ENCODE peak calls at places on chromosomes 11 and 22, in six cellular contexts. One of them, this sample, is unnamed.

GRCh38 chr22:24391836-24392217 is 35.6 kb upstream of the ADORA2A start:
- DNase-seq in MCF 10A: no peak
- DNase-seq in stimulated activated CD4-positive, alpha-beta T cell treated with anti-CD3 and anti-CD28 coated beads, Interleukin-1b, Interleukin-23, amount 100 ng/mL, for 24 hours: no peak
- DNase-seq in mesenchymal stem cell: peak
- DNase-seq in fibroblast of lung: peak
- DNase-seq in sciatic nerve: no peak
- DNase-seq in this sample: peak

GRCh38 chr22:38104084-38104483 is 6.4 kb downstream of the BAIAP2L2 start:
- DNase-seq in MCF 10A: peak
- DNase-seq in stimulated activated CD4-positive, alpha-beta T cell treated with anti-CD3 and anti-CD28 coated beads, Interleukin-1b, Interleukin-23, amount 100 ng/mL, for 24 hours: no peak
- DNase-seq in mesenchymal stem cell: peak
- DNase-seq in sciatic nerve: no peak
- DNase-seq in fibroblast of lung: no peak
- DNase-seq in this sample: no peak

GRCh38 chr11:61961570-61962212 is 5.7 kb downstream of the FTH1 start:
- DNase-seq in MCF 10A: peak
- DNase-seq in stimulated activated CD4-positive, alpha-beta T cell treated with anti-CD3 and anti-CD28 coated beads, Interleukin-1b, Interleukin-23, amount 100 ng/mL, for 24 hours: no peak
- DNase-seq in sciatic nerve: peak
- DNase-seq in fibroblast of lung: no peak
- DNase-seq in mesenchymal stem cell: peak
- DNase-seq in this sample: no peak

GRCh38 chr22:29877620-29878019 is 5.4 kb upstream of the MTMR3 start:
- DNase-seq in mesenchymal stem cell: no peak
- DNase-seq in stimulated activated CD4-positive, alpha-beta T cell treated with anti-CD3 and anti-CD28 coated beads, Interleukin-1b, Interleukin-23, amount 100 ng/mL, for 24 hours: no peak
- DNase-seq in fibroblast of lung: peak
- DNase-seq in sciatic nerve: no peak
- DNase-seq in MCF 10A: no peak
- DNase-seq in this sample: no peak

GRCh38 chr11:2590131-2590950 is 109.5 kb downstream of the KCNQ1OT1 start:
- DNase-seq in stimulated activated CD4-positive, alpha-beta T cell treated with anti-CD3 and anti-CD28 coated beads, Interleukin-1b, Interleukin-23, amount 100 ng/mL, for 24 hours: no peak
- DNase-seq in MCF 10A: no peak
- DNase-seq in mesenchymal stem cell: no peak
- DNase-seq in sciatic nerve: peak
- DNase-seq in fibroblast of lung: no peak
- DNase-seq in this sample: no peak

GRCh38 chr11:72673943-72674828 is at the start of gene PDE2A:
- DNase-seq in mesenchymal stem cell: no peak
- DNase-seq in sciatic nerve: no peak
- DNase-seq in stimulated activated CD4-positive, alpha-beta T cell treated with anti-CD3 and anti-CD28 coated beads, Interleukin-1b, Interleukin-23, amount 100 ng/mL, for 24 hours: no peak
- DNase-seq in MCF 10A: no peak
- DNase-seq in fibroblast of lung: no peak
- DNase-seq in this sample: no peak

GRCh38 chr11:67376873-67377808 is 3.7 kb upstream of the CLCF1 start:
- DNase-seq in fibroblast of lung: no peak
- DNase-seq in sciatic nerve: no peak
- DNase-seq in mesenchymal stem cell: no peak
- DNase-seq in MCF 10A: no peak
- DNase-seq in stimulated activated CD4-positive, alpha-beta T cell treated with anti-CD3 and anti-CD28 coated beads, Interleukin-1b, Interleukin-23, amount 100 ng/mL, for 24 hours: no peak
- DNase-seq in this sample: no peak

GRCh38 chr11:62104816-62105610 is 18.8 kb upstream of the INCENP start:
- DNase-seq in MCF 10A: no peak
- DNase-seq in mesenchymal stem cell: peak
- DNase-seq in stimulated activated CD4-positive, alpha-beta T cell treated with anti-CD3 and anti-CD28 coated beads, Interleukin-1b, Interleukin-23, amount 100 ng/mL, for 24 hours: no peak
- DNase-seq in sciatic nerve: no peak
- DNase-seq in fibroblast of lung: peak
- DNase-seq in this sample: peak

GRCh38 chr11:73268671-73269271 is 3.4 kb upstream of the P2RY6 start:
- DNase-seq in mesenchymal stem cell: no peak
- DNase-seq in sciatic nerve: peak
- DNase-seq in stimulated activated CD4-positive, alpha-beta T cell treated with anti-CD3 and anti-CD28 coated beads, Interleukin-1b, Interleukin-23, amount 100 ng/mL, for 24 hours: no peak
- DNase-seq in MCF 10A: no peak
- DNase-seq in fibroblast of lung: no peak
- DNase-seq in this sample: no peak

GRCh38 chr11:14448229-14448628 is 51.4 kb downstream of the COPB1 start:
- DNase-seq in mesenchymal stem cell: no peak
- DNase-seq in sciatic nerve: no peak
- DNase-seq in fibroblast of lung: no peak
- DNase-seq in stimulated activated CD4-positive, alpha-beta T cell treated with anti-CD3 and anti-CD28 coated beads, Interleukin-1b, Interleukin-23, amount 100 ng/mL, for 24 hours: no peak
- DNase-seq in MCF 10A: no peak
- DNase-seq in this sample: no peak

GRCh38 chr11:134276396-134277175 is 407 bp downstream of the GLB1L3 start:
- DNase-seq in mesenchymal stem cell: no peak
- DNase-seq in MCF 10A: no peak
- DNase-seq in stimulated activated CD4-positive, alpha-beta T cell treated with anti-CD3 and anti-CD28 coated beads, Interleukin-1b, Interleukin-23, amount 100 ng/mL, for 24 hours: no peak
- DNase-seq in sciatic nerve: peak
- DNase-seq in fibroblast of lung: no peak
- DNase-seq in this sample: no peak

GRCh38 chr11:45163956-45164575 is 17.6 kb downstream of the PRDM11 start:
- DNase-seq in sciatic nerve: no peak
- DNase-seq in mesenchymal stem cell: no peak
- DNase-seq in stimulated activated CD4-positive, alpha-beta T cell treated with anti-CD3 and anti-CD28 coated beads, Interleukin-1b, Interleukin-23, amount 100 ng/mL, for 24 hours: no peak
- DNase-seq in fibroblast of lung: peak
- DNase-seq in MCF 10A: peak
- DNase-seq in this sample: peak

GRCh38 chr11:112619106-112619505 is 342.1 kb upstream of the NCAM1 start:
- DNase-seq in fibroblast of lung: no peak
- DNase-seq in MCF 10A: no peak
- DNase-seq in mesenchymal stem cell: no peak
- DNase-seq in stimulated activated CD4-positive, alpha-beta T cell treated with anti-CD3 and anti-CD28 coated beads, Interleukin-1b, Interleukin-23, amount 100 ng/mL, for 24 hours: no peak
- DNase-seq in sciatic nerve: no peak
- DNase-seq in this sample: no peak

GRCh38 chr11:13288375-13289029 is 10.9 kb downstream of the BMAL1 start:
- DNase-seq in MCF 10A: no peak
- DNase-seq in stimulated activated CD4-positive, alpha-beta T cell treated with anti-CD3 and anti-CD28 coated beads, Interleukin-1b, Interleukin-23, amount 100 ng/mL, for 24 hours: no peak
- DNase-seq in sciatic nerve: no peak
- DNase-seq in fibroblast of lung: peak
- DNase-seq in mesenchymal stem cell: no peak
- DNase-seq in this sample: no peak

GRCh38 chr11:78318733-78319132 is 98.9 kb downstream of the GAB2 start:
- DNase-seq in fibroblast of lung: no peak
- DNase-seq in stimulated activated CD4-positive, alpha-beta T cell treated with anti-CD3 and anti-CD28 coated beads, Interleukin-1b, Interleukin-23, amount 100 ng/mL, for 24 hours: no peak
- DNase-seq in MCF 10A: no peak
- DNase-seq in mesenchymal stem cell: no peak
- DNase-seq in sciatic nerve: no peak
- DNase-seq in this sample: no peak

GRCh38 chr11:73869234-73869949 is 7.3 kb downstream of the COA4 start:
- DNase-seq in mesenchymal stem cell: no peak
- DNase-seq in fibroblast of lung: peak
- DNase-seq in stimulated activated CD4-positive, alpha-beta T cell treated with anti-CD3 and anti-CD28 coated beads, Interleukin-1b, Interleukin-23, amount 100 ng/mL, for 24 hours: no peak
- DNase-seq in sciatic nerve: no peak
- DNase-seq in MCF 10A: no peak
- DNase-seq in this sample: no peak

GRCh38 chr22:36381513-36382079 is 6.2 kb downstream of the MYH9 start:
- DNase-seq in sciatic nerve: no peak
- DNase-seq in MCF 10A: no peak
- DNase-seq in fibroblast of lung: no peak
- DNase-seq in stimulated activated CD4-positive, alpha-beta T cell treated with anti-CD3 and anti-CD28 coated beads, Interleukin-1b, Interleukin-23, amount 100 ng/mL, for 24 hours: no peak
- DNase-seq in mesenchymal stem cell: no peak
- DNase-seq in this sample: no peak

GRCh38 chr11:61587951-61588695 is 7.2 kb upstream of the SYT7 start:
- DNase-seq in fibroblast of lung: no peak
- DNase-seq in MCF 10A: peak
- DNase-seq in mesenchymal stem cell: no peak
- DNase-seq in stimulated activated CD4-positive, alpha-beta T cell treated with anti-CD3 and anti-CD28 coated beads, Interleukin-1b, Interleukin-23, amount 100 ng/mL, for 24 hours: peak
- DNase-seq in sciatic nerve: peak
- DNase-seq in this sample: peak

GRCh38 chr11:118380571-118380970 is 20.8 kb upstream of the ATP5MG start:
- DNase-seq in fibroblast of lung: no peak
- DNase-seq in sciatic nerve: no peak
- DNase-seq in mesenchymal stem cell: no peak
- DNase-seq in MCF 10A: no peak
- DNase-seq in stimulated activated CD4-positive, alpha-beta T cell treated with anti-CD3 and anti-CD28 coated beads, Interleukin-1b, Interleukin-23, amount 100 ng/mL, for 24 hours: no peak
- DNase-seq in this sample: peak

GRCh38 chr11:66467756-66468155 is 1.1 kb downstream of the PELI3 start:
- DNase-seq in MCF 10A: no peak
- DNase-seq in sciatic nerve: no peak
- DNase-seq in mesenchymal stem cell: no peak
- DNase-seq in stimulated activated CD4-positive, alpha-beta T cell treated with anti-CD3 and anti-CD28 coated beads, Interleukin-1b, Interleukin-23, amount 100 ng/mL, for 24 hours: no peak
- DNase-seq in fibroblast of lung: no peak
- DNase-seq in this sample: no peak

GRCh38 chr11:78354741-78355705 is 62.6 kb downstream of the GAB2 start:
- DNase-seq in stimulated activated CD4-positive, alpha-beta T cell treated with anti-CD3 and anti-CD28 coated beads, Interleukin-1b, Interleukin-23, amount 100 ng/mL, for 24 hours: no peak
- DNase-seq in fibroblast of lung: no peak
- DNase-seq in mesenchymal stem cell: peak
- DNase-seq in sciatic nerve: no peak
- DNase-seq in MCF 10A: no peak
- DNase-seq in this sample: no peak

GRCh38 chr11:44565746-44566558 is 489 bp downstream of the CD82 start:
- DNase-seq in sciatic nerve: no peak
- DNase-seq in stimulated activated CD4-positive, alpha-beta T cell treated with anti-CD3 and anti-CD28 coated beads, Interleukin-1b, Interleukin-23, amount 100 ng/mL, for 24 hours: no peak
- DNase-seq in mesenchymal stem cell: no peak
- DNase-seq in fibroblast of lung: no peak
- DNase-seq in MCF 10A: peak
- DNase-seq in this sample: no peak

GRCh38 chr11:86861810-86862209 is 61.5 kb downstream of the PRSS23 start:
- DNase-seq in fibroblast of lung: no peak
- DNase-seq in mesenchymal stem cell: no peak
- DNase-seq in sciatic nerve: no peak
- DNase-seq in MCF 10A: peak
- DNase-seq in stimulated activated CD4-positive, alpha-beta T cell treated with anti-CD3 and anti-CD28 coated beads, Interleukin-1b, Interleukin-23, amount 100 ng/mL, for 24 hours: no peak
- DNase-seq in this sample: no peak

GRCh38 chr11:120295110-120295509 is 30.0 kb upstream of the TLCD5 start:
- DNase-seq in sciatic nerve: no peak
- DNase-seq in fibroblast of lung: peak
- DNase-seq in mesenchymal stem cell: no peak
- DNase-seq in MCF 10A: no peak
- DNase-seq in stimulated activated CD4-positive, alpha-beta T cell treated with anti-CD3 and anti-CD28 coated beads, Interleukin-1b, Interleukin-23, amount 100 ng/mL, for 24 hours: no peak
- DNase-seq in this sample: no peak

GRCh38 chr11:61834278-61835004 is 6.3 kb downstream of the FADS2 start:
- DNase-seq in fibroblast of lung: peak
- DNase-seq in sciatic nerve: no peak
- DNase-seq in stimulated activated CD4-positive, alpha-beta T cell treated with anti-CD3 and anti-CD28 coated beads, Interleukin-1b, Interleukin-23, amount 100 ng/mL, for 24 hours: peak
- DNase-seq in mesenchymal stem cell: peak
- DNase-seq in MCF 10A: peak
- DNase-seq in this sample: peak